ENCODE peak calls at places on chromosomes 11 and 22, in five cellular contexts. U, Q, Z, D and W are unnamed samples.

GRCh38 chr11:1830500-1831223 is 4.1 kb upstream of the SYT8 start:
- DNase-seq in Z (peak), U (no peak), D (no peak), Q (no peak), W (no peak)

GRCh38 chr11:89220684-89221339 is 43.1 kb downstream of the TYR start:
- DNase-seq in D (no peak), Q (no peak), Z (no peak), U (no peak), W (no peak)

GRCh38 chr11:12201016-12201985 is 90.9 kb downstream of the MICAL2 start:
- DNase-seq in Z (no peak), D (peak), U (no peak), Q (peak), W (peak)

GRCh38 chr22:47276219-47276843 is 513.9 kb downstream of the TBC1D22A start:
- DNase-seq in Z (no peak), D (no peak), U (no peak), Q (no peak), W (no peak)

GRCh38 chr11:45982656-45983470 is 60.4 kb downstream of the LARGE2 start:
- DNase-seq in D (peak), Z (no peak), U (no peak), Q (peak), W (peak)

GRCh38 chr11:19679952-19680823 is 32.4 kb upstream of the NAV2 start:
- DNase-seq in U (no peak), D (peak), Q (peak), Z (peak), W (peak)

GRCh38 chr11:64406221-64406946 is 47.4 kb downstream of the RPS6KA4 start:
- DNase-seq in Z (no peak), U (no peak), Q (no peak), D (peak), W (peak)

GRCh38 chr11:21798216-21798615 is 394.7 kb upstream of the ANO5 start:
- DNase-seq in D (no peak), Q (no peak), Z (no peak), U (no peak), W (no peak)

GRCh38 chr22:17269607-17270261 is 50.5 kb upstream of the ADA2 start:
- DNase-seq in Z (no peak), U (no peak), D (no peak), Q (no peak), W (no peak)

GRCh38 chr22:33811686-33812085 is 108.6 kb downstream of the LARGE1 start:
- DNase-seq in D (peak), U (no peak), Q (peak), Z (no peak), W (peak)

GRCh38 chr11:126459691-126460404 is 104.4 kb downstream of the ST3GAL4 start:
- DNase-seq in U (no peak), Z (no peak), Q (peak), D (no peak), W (no peak)

GRCh38 chr11:123406441-123407123 is 23.5 kb upstream of the GRAMD1B start:
- DNase-seq in U (no peak), D (no peak), Z (no peak), Q (no peak), W (no peak)

GRCh38 chr11:34926101-34926830 is 9.8 kb downstream of the PDHX start:
- DNase-seq in Q (peak), Z (no peak), U (no peak), D (no peak), W (no peak)

GRCh38 chr11:34487430-34487829 is 26.2 kb downstream of the ELF5 start:
- DNase-seq in D (no peak), Q (no peak), U (no peak), Z (no peak), W (no peak)

GRCh38 chr11:27100534-27100933 is 59.9 kb downstream of the BBOX1 start:
- DNase-seq in D (no peak), Z (no peak), Q (no peak), U (no peak), W (no peak)

GRCh38 chr11:38594881-38595280 is 1996.8 kb upstream of the RAG2 start:
- DNase-seq in Q (no peak), U (no peak), Z (no peak), D (no peak), W (no peak)

GRCh38 chr22:43277987-43278601 is 65.1 kb downstream of the SCUBE1 start:
- DNase-seq in Q (no peak), D (no peak), U (no peak), Z (no peak), W (no peak)

GRCh38 chr11:62370743-62371440 is 33.6 kb downstream of the ASRGL1 start:
- DNase-seq in Z (peak), D (no peak), Q (no peak), U (peak), W (no peak)

GRCh38 chr22:44286673-44287072 is 26.1 kb downstream of the SHISAL1 start:
- DNase-seq in U (no peak), Z (no peak), D (no peak), Q (peak), W (no peak)

GRCh38 chr11:11435673-11436072 is 82.6 kb upstream of the CSNK2A3 start:
- DNase-seq in Z (no peak), Q (no peak), U (no peak), D (no peak), W (no peak)

GRCh38 chr11:12724301-12725046 is 50.3 kb downstream of the TEAD1 start:
- DNase-seq in U (no peak), Z (peak), D (peak), Q (peak), W (peak)

GRCh38 chr22:43273902-43274484 is 69.2 kb downstream of the SCUBE1 start:
- DNase-seq in Q (peak), U (peak), D (peak), Z (no peak), W (no peak)

GRCh38 chr11:121451178-121451981 is 734 bp upstream of the SORL1 start:
- DNase-seq in U (no peak), Q (no peak), D (no peak), Z (no peak), W (no peak)
- H3K27ac ChIP-seq in U (peak), Q (no peak), D (no peak), Z (peak), W (peak)

GRCh38 chr22:37624017-37624365 is 15.4 kb downstream of the GGA1 start:
- DNase-seq in U (no peak), Q (no peak), D (no peak), Z (peak), W (no peak)
- H3K27ac ChIP-seq in U (peak), Q (no peak), D (no peak), Z (no peak), W (peak)

DNA sequence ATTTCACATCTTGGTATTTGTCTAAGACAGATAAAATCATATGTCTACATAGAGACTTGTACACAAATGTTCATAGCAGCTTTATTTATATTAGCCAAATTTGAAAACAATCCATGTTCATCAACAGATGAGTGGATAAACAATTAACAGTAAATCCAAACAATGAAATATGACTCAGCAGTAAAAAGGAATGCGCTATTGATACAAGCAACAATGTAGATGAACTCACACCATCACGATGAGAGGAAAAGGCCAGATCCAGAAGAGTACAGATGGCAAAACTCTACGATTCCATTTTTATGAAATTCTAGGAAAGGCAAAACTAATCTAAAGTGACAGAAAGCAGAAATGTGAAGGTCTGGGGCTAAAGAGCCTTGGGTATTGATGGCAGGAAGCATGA is 384.3 kb downstream of the NTM start:
- DNase-seq in D (no peak), Q (peak), U (no peak), Z (no peak), W (no peak)
- H3K27ac ChIP-seq in D (no peak), Q (peak), U (no peak), Z (no peak), W (no peak)

GRCh38 chr11:9047986-9048522 is 43.3 kb downstream of the SCUBE2 start:
- DNase-seq in D (no peak), U (no peak), Z (no peak), Q (peak), W (no peak)
- H3K27ac ChIP-seq in D (no peak), U (no peak), Z (peak), Q (no peak), W (peak)